ENCODE peak calls at places on chromosome 5, in seven cellular contexts. B, R, H, O, P, D and N are unnamed samples.

GRCh38 chr5:42419294-42419693 is 3.9 kb upstream of the GHR start:
- DNase-seq in B (no peak), R (no peak), H (no peak), O (no peak), P (no peak), D (no peak), N (no peak)

GRCh38 chr5:180820788-180821321 is 18.2 kb upstream of the MGAT1 start:
- DNase-seq in B (no peak), R (no peak), H (no peak), O (no peak), P (peak; percentile 94), D (no peak), N (no peak)

GRCh38 chr5:74864823-74865222 is 1.4 kb downstream of the FAM169A start:
- DNase-seq in B (no peak), R (no peak), H (no peak), O (no peak), P (no peak), D (no peak), N (no peak)

GRCh38 chr5:50302815-50303490 is 138.1 kb downstream of the EMB start:
- DNase-seq in B (peak; percentile 90), R (no peak), H (no peak), O (no peak), P (no peak), D (no peak), N (peak; percentile 77)

GRCh38 chr5:134964359-134965270 is 3.1 kb upstream of the CATSPER3 start:
- DNase-seq in B (no peak), R (no peak), H (no peak), O (no peak), P (no peak), D (no peak), N (no peak)

GRCh38 chr5:115573133-115573532 is 28.6 kb upstream of the FEM1C start:
- DNase-seq in B (no peak), R (no peak), H (no peak), O (no peak), P (no peak), D (peak; percentile 55), N (no peak)

GRCh38 chr5:32206799-32207634 is 32.9 kb upstream of the GOLPH3 start:
- DNase-seq in B (no peak), R (no peak), H (peak; percentile 37), O (no peak), P (peak; percentile 90), D (no peak), N (no peak)

GRCh38 chr5:58775699-58776098 is 192.8 kb downstream of the RAB3C start:
- DNase-seq in B (no peak), R (no peak), H (no peak), O (no peak), P (no peak), D (no peak), N (no peak)

GRCh38 chr5:172855597-172856292 is 21.7 kb downstream of the ERGIC1 start:
- DNase-seq in B (no peak), R (peak; percentile 70), H (no peak), O (no peak), P (no peak), D (peak; percentile 84), N (no peak)

GRCh38 chr5:77086611-77087483 is at the start of gene ZBED3:
- DNase-seq in B (peak; percentile 67), R (peak; percentile 67), H (peak; percentile 89), O (peak; percentile 54), P (peak; percentile 54), D (peak; percentile 83), N (no peak)

GRCh38 chr5:10366310-10367297 is 13.1 kb downstream of the MARCHF6 start:
- DNase-seq in B (no peak), R (no peak), H (no peak), O (no peak), P (no peak), D (no peak), N (no peak)

GRCh38 chr5:40429258-40430111 is 250.2 kb upstream of the PTGER4 start:
- DNase-seq in B (no peak), R (peak; percentile 32), H (no peak), O (no peak), P (no peak), D (peak; percentile 86), N (peak; percentile 37)

GRCh38 chr5:178982941-178983340 is 12.2 kb downstream of the GRM6 start:
- DNase-seq in B (no peak), R (no peak), H (peak; percentile 58), O (no peak), P (no peak), D (no peak), N (no peak)

GRCh38 chr5:123429221-123429954 is 6.2 kb upstream of the CEP120 start:
- DNase-seq in B (no peak), R (no peak), H (no peak), O (no peak), P (no peak), D (no peak), N (no peak)

GRCh38 chr5:150118561-150119229 is 32.3 kb upstream of the CSF1R start:
- DNase-seq in B (no peak), R (peak; percentile 17), H (no peak), O (peak; percentile 22), P (no peak), D (no peak), N (no peak)

GRCh38 chr5:111278824-111279504 is 54.8 kb downstream of the CAMK4 start:
- DNase-seq in B (peak; percentile 32), R (peak; percentile 38), H (peak; percentile 86), O (peak; percentile 93), P (peak; percentile 56), D (peak; percentile 60), N (no peak)

GRCh38 chr5:54547711-54548250 is 30.2 kb downstream of the SNX18 start:
- DNase-seq in B (no peak), R (peak; percentile 86), H (no peak), O (no peak), P (no peak), D (no peak), N (no peak)

GRCh38 chr5:20606006-20606405 is 618.0 kb upstream of the CDH18 start:
- DNase-seq in B (no peak), R (no peak), H (no peak), O (no peak), P (no peak), D (no peak), N (no peak)

GRCh38 chr5:154519375-154519774 is 41.3 kb upstream of the HAND1 start:
- DNase-seq in B (peak; percentile 4), R (no peak), H (no peak), O (no peak), P (no peak), D (no peak), N (peak; percentile 22)

GRCh38 chr5:177429248-177430045 is 3.0 kb downstream of the GRK6 start:
- DNase-seq in B (no peak), R (peak; percentile 66), H (peak; percentile 96), O (peak; percentile 81), P (peak; percentile 56), D (no peak), N (no peak)

GRCh38 chr5:168407222-168407621 is 79.0 kb upstream of the RARS1 start:
- DNase-seq in B (no peak), R (no peak), H (no peak), O (no peak), P (no peak), D (no peak), N (no peak)

GRCh38 chr5:168401226-168401625 is 85.0 kb upstream of the RARS1 start:
- DNase-seq in B (no peak), R (no peak), H (peak; percentile 19), O (no peak), P (no peak), D (no peak), N (no peak)

GRCh38 chr5:168401880-168402279 is 84.4 kb upstream of the RARS1 start:
- DNase-seq in B (no peak), R (no peak), H (peak; percentile 36), O (no peak), P (no peak), D (no peak), N (peak; percentile 72)

GRCh38 chr5:168400429-168401220 is 85.6 kb upstream of the RARS1 start:
- DNase-seq in B (no peak), R (no peak), H (peak; percentile 9), O (no peak), P (no peak), D (no peak), N (no peak)

DNA sequence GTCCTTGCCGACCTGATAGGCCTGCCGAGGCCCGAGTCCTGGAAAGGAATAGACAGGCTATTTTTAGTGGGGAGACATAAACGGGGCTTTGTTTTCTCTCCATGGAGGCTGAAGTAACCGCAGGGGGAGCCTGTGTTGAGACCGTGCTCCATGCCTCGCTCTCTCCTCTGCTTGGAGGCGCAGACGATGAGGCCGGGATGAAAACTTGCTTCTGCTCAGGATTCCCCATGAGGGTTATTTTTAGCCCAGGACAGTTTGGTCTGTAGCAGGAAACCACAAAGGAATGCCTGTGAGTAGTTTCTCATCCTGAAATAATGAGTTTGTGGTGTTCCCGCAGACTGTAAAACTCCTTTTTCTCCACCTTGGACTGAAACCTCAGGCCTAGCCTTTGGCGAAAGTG is 81.9 kb upstream of the RARS1 start:
- DNase-seq in B (no peak), R (no peak), H (no peak), O (no peak), P (no peak), D (no peak), N (no peak)
- H3K27ac ChIP-seq in B (no peak overlapping the region), R (no peak overlapping the region), H (no peak overlapping the region), O (no peak overlapping the region), P (no peak overlapping the region), D (no peak overlapping the region), N (peak overlapping the region; percentile 45)

DNA sequence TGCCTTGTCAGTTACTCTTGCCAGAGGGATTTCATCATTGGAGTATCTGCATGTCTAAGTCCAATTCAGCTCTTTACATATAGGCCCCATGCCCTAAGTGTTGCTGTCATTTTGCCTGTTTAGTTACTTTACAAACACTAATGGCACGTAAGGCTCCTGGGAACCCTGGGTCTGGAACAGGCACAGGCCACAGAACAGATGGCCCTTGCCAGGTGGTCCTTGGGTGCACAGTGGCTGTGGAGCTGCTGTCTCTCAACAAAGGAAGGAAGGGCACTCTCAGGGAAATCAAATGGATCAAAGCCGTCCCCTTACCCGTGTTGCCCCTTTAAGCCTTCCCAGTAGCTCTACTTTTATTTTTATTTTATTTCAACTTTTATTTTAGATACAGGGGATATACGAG is 21.6 kb downstream of the TRIO start:
- DNase-seq in B (no peak), R (no peak), H (no peak), O (no peak), P (no peak), D (no peak), N (no peak)
- H3K27ac ChIP-seq in B (peak overlapping the region; percentile 99), R (no peak overlapping the region), H (no peak overlapping the region), O (no peak overlapping the region), P (no peak overlapping the region), D (peak overlapping the region; percentile 88), N (peak overlapping the region; percentile 15)

GRCh38 chr5:131718487-131719014 is 78.3 kb downstream of the FNIP1 start:
- DNase-seq in B (no peak), R (no peak), H (no peak), O (no peak), P (no peak), D (no peak), N (no peak)
- H3K27ac ChIP-seq in B (no peak overlapping the region), R (no peak overlapping the region), H (no peak overlapping the region), O (no peak overlapping the region), P (no peak overlapping the region), D (no peak overlapping the region), N (no peak overlapping the region)

GRCh38 chr5:33524476-33524875 is 83.7 kb downstream of the TARS1 start:
- DNase-seq in B (no peak), R (no peak), H (no peak), O (no peak), P (no peak), D (no peak), N (no peak)
- H3K27ac ChIP-seq in B (no peak overlapping the region), R (no peak overlapping the region), H (no peak overlapping the region), O (no peak overlapping the region), P (no peak overlapping the region), D (no peak overlapping the region), N (no peak overlapping the region)

GRCh38 chr5:12330993-12331588 is 426.8 kb upstream of the CTNND2 start:
- DNase-seq in B (no peak), R (no peak), H (no peak), O (no peak), P (no peak), D (no peak), N (no peak)
- H3K27ac ChIP-seq in B (no peak overlapping the region), R (no peak overlapping the region), H (no peak overlapping the region), O (no peak overlapping the region), P (no peak overlapping the region), D (no peak overlapping the region), N (no peak overlapping the region)